ENCODE peak calls at places on chromosomes 2 and 18, in six cellular contexts. X is breast epithelium, H is A673, K is heart left ventricle, D is sigmoid colon, G is astrocyte. Y is an unnamed sample.

GRCh38 chr2:201127570-201127969 is 11.6 kb downstream of the CFLAR start:
- DNase-seq in H (peak; percentile 60), G (peak; percentile 79), D (no peak), K (no peak), X (no peak), Y (peak; percentile 66)

GRCh38 chr18:45920367-45920766 is 46.8 kb downstream of the EPG5 start:
- DNase-seq in G (peak; percentile 51), K (peak; percentile 92), H (peak; percentile 84), D (peak; percentile 88), X (peak; percentile 91), Y (peak; percentile 98)

GRCh38 chr2:111671426-111672150 is 212.4 kb downstream of the ANAPC1 start:
- DNase-seq in H (no peak), X (no peak), K (peak; percentile 50), D (peak; percentile 78), G (no peak), Y (peak; percentile 69)

GRCh38 chr2:6639870-6640639 is 225.7 kb downstream of the CMPK2 start:
- DNase-seq in X (no peak), H (peak; percentile 84), D (no peak), G (no peak), K (no peak), Y (no peak)

GRCh38 chr2:58054264-58054663 is 7.7 kb downstream of the VRK2 start:
- DNase-seq in X (no peak), G (no peak), H (no peak), K (no peak), D (no peak), Y (no peak)

GRCh38 chr2:48034295-48034694 is 128.0 kb upstream of the FBXO11 start:
- DNase-seq in X (no peak), K (no peak), G (no peak), H (no peak), D (no peak), Y (no peak)

GRCh38 chr2:183495589-183496267 is 371.5 kb downstream of the NUP35 start:
- DNase-seq in G (no peak), X (no peak), D (no peak), K (no peak), H (no peak), Y (no peak)

GRCh38 chr2:218041302-218042165 is 27.5 kb upstream of the RUFY4 start:
- DNase-seq in H (no peak), G (no peak), X (no peak), D (no peak), K (no peak), Y (no peak)

GRCh38 chr2:151280276-151280675 is 9.2 kb downstream of the NMI start:
- DNase-seq in H (no peak), K (no peak), X (no peak), G (peak; percentile 19), D (no peak), Y (no peak)

GRCh38 chr2:158799181-158799580 is 4.1 kb downstream of the DAPL1 start:
- DNase-seq in X (no peak), H (no peak), D (no peak), G (no peak), K (no peak), Y (no peak)

GRCh38 chr2:226187601-226188000 is 612.0 kb downstream of the IRS1 start:
- DNase-seq in D (no peak), K (no peak), G (peak; percentile 87), X (no peak), H (peak; percentile 10), Y (no peak)

GRCh38 chr2:119431155-119431975 is at the start of gene TMEM37:
- DNase-seq in H (peak; percentile 95), K (peak; percentile 77), X (no peak), D (peak; percentile 78), G (peak; percentile 47), Y (peak; percentile 82)

GRCh38 chr18:51522821-51523220 is 325.3 kb upstream of the MEX3C start:
- DNase-seq in D (no peak), G (no peak), K (no peak), X (no peak), H (no peak), Y (no peak)

GRCh38 chr2:64937341-64938230 is 51.6 kb upstream of the SLC1A4 start:
- DNase-seq in H (no peak), X (no peak), K (peak; percentile 58), D (no peak), G (no peak), Y (peak; percentile 82)

GRCh38 chr2:181163139-181163538 is 182.7 kb downstream of the UBE2E3 start:
- DNase-seq in H (no peak), K (no peak), X (no peak), D (no peak), G (no peak), Y (no peak)

DNA sequence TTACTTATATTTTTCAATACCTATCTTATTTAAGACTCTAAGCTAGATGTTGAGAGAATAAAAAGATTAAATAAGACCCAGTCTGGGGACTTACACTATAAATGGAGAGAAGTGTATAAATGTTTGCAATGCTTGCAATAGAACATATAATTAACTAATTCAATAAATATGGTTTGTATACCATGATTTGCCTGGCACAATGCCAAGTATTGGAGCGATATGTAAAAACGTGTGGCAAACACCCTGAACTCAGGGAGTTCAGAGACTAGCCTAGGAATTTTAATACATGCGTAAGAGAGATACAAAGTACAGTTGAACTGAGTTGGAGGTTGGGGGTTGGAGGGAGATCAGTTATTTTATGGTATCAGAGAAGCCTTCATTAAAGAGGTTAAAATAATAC is 251.8 kb upstream of the DDX18 start:
- DNase-seq in D (no peak), K (no peak), X (no peak), H (no peak), G (no peak), Y (no peak)
- H3K27ac ChIP-seq in D (no peak overlapping the region), K (no peak overlapping the region), X (no peak overlapping the region), H (no peak overlapping the region), G (no peak overlapping the region), Y (no peak overlapping the region)

DNA sequence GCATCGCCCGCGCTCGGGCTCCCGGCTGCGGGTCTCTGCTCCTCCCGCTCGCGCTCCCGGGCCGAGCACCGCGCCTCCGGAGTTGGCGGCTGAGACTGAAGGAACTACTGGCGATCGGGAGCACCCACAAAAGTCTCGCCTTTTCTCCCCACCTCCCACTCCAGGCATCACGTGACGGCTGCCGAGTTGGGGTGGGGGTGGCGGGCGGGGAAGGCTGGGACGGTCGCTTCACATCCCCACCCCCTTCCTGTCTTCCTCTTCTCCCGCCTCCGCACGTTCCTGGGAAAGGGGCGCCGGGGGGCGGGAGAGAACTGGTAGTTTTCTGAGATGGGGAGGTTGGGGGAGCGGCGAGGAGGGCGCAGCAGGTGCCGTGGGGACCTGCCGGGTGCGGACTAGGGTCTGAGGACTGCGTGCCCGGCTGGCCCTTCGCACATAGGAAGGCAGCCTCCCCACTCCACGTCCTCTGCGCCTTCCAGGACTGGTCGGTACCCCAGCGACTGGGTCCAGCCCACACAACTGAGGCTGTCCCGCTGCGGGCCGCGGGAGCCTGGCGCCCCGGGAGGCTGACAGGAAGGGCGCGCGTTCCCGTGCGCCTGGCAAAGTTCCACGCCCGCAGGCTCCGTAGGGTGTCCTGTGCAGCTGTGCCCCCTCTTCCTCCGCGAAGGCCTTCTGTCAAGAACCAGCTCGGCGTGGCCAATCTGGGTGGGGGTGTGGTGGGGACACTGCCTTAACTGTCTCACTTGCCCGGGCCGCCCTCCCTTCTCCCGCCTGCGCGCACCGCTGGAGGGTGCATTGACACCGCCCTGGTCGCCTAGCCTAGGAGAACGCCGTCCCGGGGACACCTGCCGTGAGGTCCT is at the start of gene LYPD1:
- DNase-seq in H (peak; percentile 67), G (no peak), D (peak; percentile 59), X (no peak), K (peak; percentile 36), Y (peak; percentile 55)
- H3K27me3 ChIP-seq in H (no peaks in the 10 kb centered on the region), G (no peaks in the 10 kb centered on the region), D (peaks cover 31% of the 10 kb centered on the region), X (peaks cover 21% of the 10 kb centered on the region), K (peaks cover 43% of the 10 kb centered on the region), Y (peaks cover 30% of the 10 kb centered on the region)

GRCh38 chr2:100875516-100876230 is 55.7 kb downstream of the NPAS2 start:
- DNase-seq in G (peak; percentile 79), D (no peak), X (no peak), H (peak; percentile 60), K (no peak), Y (no peak)
- TF ChIP-seq CTCF in G (no peak), D (no peak), X (no peak), H (no peak), K (no peak), Y (no peak)

GRCh38 chr2:23618265-23618664 is 233.3 kb downstream of the KLHL29 start:
- DNase-seq in D (peak; percentile 67), X (no peak), G (no peak), K (no peak), H (no peak), Y (no peak)

GRCh38 chr2:23618696-23619530 is 233.9 kb downstream of the KLHL29 start:
- DNase-seq in G (peak; percentile 7), H (no peak), D (peak; percentile 60), X (no peak), K (no peak), Y (no peak)

GRCh38 chr2:23616630-23617029 is 231.7 kb downstream of the KLHL29 start:
- DNase-seq in H (no peak), X (no peak), D (peak; percentile 79), G (no peak), K (no peak), Y (no peak)

GRCh38 chr2:23617817-23618216 is 232.8 kb downstream of the KLHL29 start:
- DNase-seq in D (peak; percentile 92), X (no peak), K (peak; percentile 52), G (no peak), H (no peak), Y (no peak)

DNA sequence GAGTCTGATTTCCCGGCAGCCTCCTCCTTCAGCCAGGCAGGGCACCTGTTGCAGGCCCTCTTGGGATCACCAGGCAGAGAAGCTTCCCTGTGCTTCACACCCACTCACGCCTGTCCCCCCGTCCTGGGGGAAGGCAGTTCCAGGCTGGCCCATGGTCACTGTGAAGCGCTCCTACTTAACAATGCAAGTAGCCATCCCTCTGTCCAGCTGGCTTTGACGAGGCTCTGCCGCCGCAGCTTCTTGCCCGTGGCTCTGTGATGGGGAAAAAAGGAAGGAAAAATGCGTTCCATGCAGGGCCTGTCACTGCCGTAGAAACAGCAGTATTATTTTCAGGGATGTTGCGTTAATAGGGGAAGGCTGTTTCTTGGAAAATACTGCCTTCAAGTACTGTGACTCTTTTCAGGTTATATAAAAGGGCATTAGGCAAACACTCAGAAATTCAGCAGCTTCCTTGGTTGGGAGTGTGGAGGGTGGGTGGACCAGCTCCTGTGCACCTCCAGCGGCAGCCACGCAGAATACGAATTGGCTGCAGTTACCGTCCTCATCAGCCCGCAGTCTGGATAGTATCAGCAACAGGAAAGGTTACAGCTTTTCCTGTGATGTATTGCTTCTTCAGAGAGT is 232.3 kb downstream of the KLHL29 start:
- DNase-seq in D (peak; percentile 97), X (no peak), G (peak; percentile 43), K (peak; percentile 62), H (no peak), Y (no peak)
- H3K27ac ChIP-seq in D (peak overlapping the region; percentile 91), X (peak overlapping the region; percentile 92), G (no peak overlapping the region), K (peak overlapping the region; percentile 37), H (no peak overlapping the region), Y (no peak overlapping the region)

DNA sequence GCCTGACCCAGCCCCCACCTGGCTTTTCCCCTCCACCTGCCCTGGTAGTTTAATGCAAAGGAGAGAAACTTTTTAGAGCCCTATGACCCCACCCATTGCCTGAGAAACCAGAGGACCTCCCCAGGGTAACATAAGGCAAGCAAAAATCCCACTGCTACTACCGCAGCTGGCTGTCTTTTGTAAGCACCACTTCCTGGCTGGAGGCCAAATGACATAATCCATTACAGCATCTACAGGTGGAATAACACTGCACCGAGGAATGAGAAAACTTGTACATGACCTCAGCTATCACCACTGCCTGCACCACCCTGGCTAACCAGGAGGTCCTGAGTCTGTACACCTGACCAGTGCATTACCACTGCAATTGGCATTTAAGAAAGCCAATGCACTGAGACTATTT is 149.6 kb upstream of the GALNT5 start:
- DNase-seq in D (no peak), X (no peak), G (peak; percentile 62), H (peak; percentile 19), K (no peak), Y (no peak)
- H3K27me3 ChIP-seq in D (no peaks in the 10 kb centered on the region), X (no peaks in the 10 kb centered on the region), G (no peaks in the 10 kb centered on the region), H (no peaks in the 10 kb centered on the region), K (no peaks in the 10 kb centered on the region), Y (no peaks in the 10 kb centered on the region)